ENCODE peak calls at places on chromosome 5, in five cellular contexts. V is sciatic nerve, Y is NCI-H1092, S is GM23338, E is gastrocnemius medialis. R is an unnamed sample.

GRCh38 chr5:77852514-77853352 is 76.6 kb upstream of the TBCA start:
- DNase-seq in V (peak), Y (peak), S (peak), E (no peak), R (peak)

GRCh38 chr5:126805108-126805507 is 28.2 kb downstream of the LMNB1 start:
- DNase-seq in V (no peak), S (no peak), Y (no peak), E (no peak), R (no peak)

GRCh38 chr5:1186351-1187233 is 14.8 kb upstream of the SLC6A19 start:
- DNase-seq in E (no peak), V (no peak), S (no peak), Y (no peak), R (peak)

GRCh38 chr5:19988447-19988846 is 447 bp upstream of the CDH18 start:
- DNase-seq in S (no peak), Y (no peak), E (no peak), V (no peak), R (no peak)

GRCh38 chr5:43638556-43638955 is 35.6 kb downstream of the NNT start:
- DNase-seq in E (no peak), Y (no peak), S (no peak), V (no peak), R (no peak)

GRCh38 chr5:3590253-3590966 is 5.2 kb upstream of the IRX1 start:
- DNase-seq in S (peak), V (no peak), Y (no peak), E (no peak), R (no peak)

GRCh38 chr5:148922606-148923005 is 96.2 kb downstream of the ADRB2 start:
- DNase-seq in V (no peak), S (no peak), Y (no peak), E (no peak), R (no peak)

GRCh38 chr5:13944564-13945195 is at the start of gene DNAH5:
- DNase-seq in Y (no peak), E (no peak), V (no peak), S (no peak), R (no peak)

GRCh38 chr5:100828071-100828689 is 74.9 kb downstream of the ST8SIA4 start:
- DNase-seq in S (no peak), Y (no peak), V (no peak), E (no peak), R (no peak)

GRCh38 chr5:177508837-177509236 is 789 bp downstream of the DOK3 start:
- DNase-seq in E (no peak), Y (no peak), V (no peak), S (no peak), R (peak)

GRCh38 chr5:150567031-150567680 is 59.2 kb downstream of the NDST1 start:
- DNase-seq in E (no peak), S (no peak), Y (no peak), V (no peak), R (peak)

GRCh38 chr5:148682283-148683026 is 28.1 kb upstream of the HTR4 start:
- DNase-seq in S (no peak), V (no peak), E (no peak), Y (no peak), R (no peak)

GRCh38 chr5:151739939-151740335 is 18.5 kb downstream of the ATOX1 start:
- DNase-seq in Y (no peak), S (peak), V (no peak), E (no peak), R (no peak)

GRCh38 chr5:42547146-42547545 is 123.9 kb downstream of the GHR start:
- DNase-seq in S (no peak), V (no peak), Y (no peak), E (no peak), R (no peak)

GRCh38 chr5:107294151-107294550 is 376.6 kb downstream of the EFNA5 start:
- DNase-seq in V (no peak), Y (no peak), E (no peak), S (no peak), R (no peak)

GRCh38 chr5:87754009-87754757 is 341.5 kb upstream of the CCNH start:
- DNase-seq in S (peak), Y (no peak), E (no peak), V (no peak), R (no peak)

GRCh38 chr5:172150514-172151425 is 37.3 kb downstream of the STK10 start:
- DNase-seq in E (peak), Y (no peak), V (peak), S (no peak), R (peak)

GRCh38 chr5:92641031-92641962 is 939.7 kb downstream of the NR2F1-AS1 start:
- DNase-seq in V (no peak), Y (peak), S (no peak), E (no peak), R (peak)

GRCh38 chr5:81852277-81853004 is 101.5 kb upstream of the SSBP2 start:
- DNase-seq in E (peak), Y (peak), S (peak), V (no peak), R (peak)

GRCh38 chr5:102536323-102536928 is 37.6 kb upstream of the SLCO6A1 start:
- DNase-seq in V (no peak), S (no peak), Y (no peak), E (no peak), R (no peak)

GRCh38 chr5:114411380-114411931 is 49.6 kb downstream of the KCNN2 start:
- DNase-seq in S (no peak), Y (no peak), E (no peak), V (no peak), R (no peak)

GRCh38 chr5:128498844-128499455 is 39.1 kb downstream of the FBN2 start:
- DNase-seq in S (peak), V (no peak), Y (no peak), E (no peak), R (no peak)

GRCh38 chr5:155049569-155050383 is 36.2 kb downstream of the KIF4B start:
- DNase-seq in S (peak), Y (no peak), V (no peak), E (no peak), R (no peak)

GRCh38 chr5:142748568-142749249 is 21.5 kb upstream of the ARHGAP26 start:
- DNase-seq in V (no peak), Y (peak), E (peak), S (peak), R (peak)

GRCh38 chr5:119583684-119584083 is 45.7 kb upstream of the FAM170A start:
- DNase-seq in V (no peak), S (no peak), E (no peak), Y (no peak), R (no peak)

GRCh38 chr5:131426011-131426410 is 162.2 kb downstream of the CDC42SE2 start:
- DNase-seq in E (no peak), S (no peak), Y (no peak), V (no peak), R (no peak)

GRCh38 chr5:122126711-122127385 is 2.5 kb upstream of the ZNF474 start:
- DNase-seq in S (peak), Y (no peak), E (no peak), V (peak), R (peak)

GRCh38 chr5:72584466-72584865 is 77.3 kb upstream of the ZNF366 start:
- DNase-seq in S (no peak), Y (no peak), E (no peak), V (no peak), R (no peak)

GRCh38 chr5:77168187-77168883 is 42.1 kb upstream of the PDE8B start:
- DNase-seq in V (no peak), S (no peak), E (peak), Y (peak), R (peak)

GRCh38 chr5:1268666-1269065 is 26.2 kb downstream of the TERT start:
- DNase-seq in E (no peak), Y (no peak), V (no peak), S (no peak), R (peak)